ENCODE peak calls at places on chromosomes 12 and 14, in six cellular contexts. X, K, F, Y, M and E are unnamed samples.
A peak's percentile ranks its signal among the peaks of the same experiment; 100 is the strongest.

GRCh38 chr14:77580964-77581505 is 35.4 kb downstream of the SPTLC2 start:
- DNase-seq in X (no peak), F (peak; percentile 75), M (peak; percentile 68), K (peak; percentile 55), Y (peak; percentile 24), E (peak; percentile 21)

GRCh38 chr14:58955294-58955821 is 233.1 kb upstream of the DAAM1 start:
- DNase-seq in F (no peak), X (no peak), K (no peak), Y (peak; percentile 79), M (peak; percentile 57), E (peak; percentile 77)

GRCh38 chr12:58288191-58288590 is 346.8 kb downstream of the ATP23 start:
- DNase-seq in X (no peak), F (no peak), Y (no peak), K (no peak), M (no peak), E (no peak)

GRCh38 chr12:59383426-59383822 is 212.4 kb upstream of the SLC16A7 start:
- DNase-seq in X (no peak), K (no peak), Y (no peak), F (no peak), M (no peak), E (no peak)

GRCh38 chr14:100891501-100892445 is 11.7 kb downstream of the RTL1 start:
- DNase-seq in K (no peak), X (no peak), F (no peak), Y (no peak), M (no peak), E (no peak)

GRCh38 chr12:32116897-32117296 is 10.2 kb downstream of the BICD1 start:
- DNase-seq in F (no peak), Y (no peak), X (no peak), K (no peak), M (no peak), E (no peak)

GRCh38 chr14:21749306-21749868 is 75.8 kb upstream of the OR4E1 start:
- DNase-seq in F (no peak), X (no peak), Y (no peak), K (no peak), M (no peak), E (no peak)

GRCh38 chr14:60775296-60775695 is 40.7 kb downstream of the MNAT1 start:
- DNase-seq in X (no peak), F (no peak), K (peak; percentile 19), M (no peak), Y (no peak), E (no peak)

GRCh38 chr12:50111417-50111692 is 681 bp upstream of the COX14 start:
- DNase-seq in M (no peak), Y (no peak), K (no peak), F (no peak), X (no peak), E (no peak)

GRCh38 chr12:41663487-41664258 is 475.6 kb downstream of the PDZRN4 start:
- DNase-seq in X (no peak), Y (peak; percentile 51), M (peak; percentile 63), F (no peak), K (peak; percentile 45), E (peak; percentile 79)

GRCh38 chr12:120903382-120903817 is 758 bp downstream of the SPPL3 start:
- DNase-seq in Y (no peak), K (peak; percentile 57), F (peak; percentile 83), X (peak; percentile 85), M (peak; percentile 77), E (peak; percentile 27)

GRCh38 chr14:61690039-61690438 is 5.3 kb upstream of the HIF1A start:
- DNase-seq in F (no peak), K (no peak), M (no peak), X (no peak), Y (no peak), E (no peak)

GRCh38 chr12:79451988-79452387 is 238.8 kb downstream of the PAWR start:
- DNase-seq in Y (no peak), M (peak; percentile 63), X (no peak), F (peak; percentile 0), K (no peak), E (peak; percentile 10)